ENCODE peak calls at places on chromosomes 6 and 20, in five cellular contexts. One of them, this sample, is unnamed.

GRCh38 chr20:64079273-64080012 is at the start of gene RGS19:
- DNase-seq in prostate gland: peak; percentile 75
- DNase-seq in stomach: peak; percentile 82
- DNase-seq in body of pancreas: peak; percentile 85
- DNase-seq in ovary: peak; percentile 56
- DNase-seq in this sample: no peak

GRCh38 chr6:22690446-22690845 is 121.1 kb downstream of the HDGFL1 start:
- DNase-seq in stomach: no peak
- DNase-seq in body of pancreas: no peak
- DNase-seq in ovary: no peak
- DNase-seq in prostate gland: no peak
- DNase-seq in this sample: no peak

GRCh38 chr20:10672579-10673127 is 1.1 kb downstream of the JAG1 start:
- DNase-seq in ovary: peak; percentile 47
- DNase-seq in stomach: peak; percentile 71
- DNase-seq in body of pancreas: peak; percentile 73
- DNase-seq in prostate gland: no peak
- DNase-seq in this sample: no peak

GRCh38 chr6:107443066-107443903 is 16.1 kb downstream of the PDSS2 start:
- DNase-seq in prostate gland: no peak
- DNase-seq in ovary: no peak
- DNase-seq in stomach: no peak
- DNase-seq in body of pancreas: no peak
- DNase-seq in this sample: no peak

GRCh38 chr20:49028684-49029083 is 17.4 kb upstream of the CSE1L start:
- DNase-seq in body of pancreas: no peak
- DNase-seq in stomach: no peak
- DNase-seq in prostate gland: no peak
- DNase-seq in ovary: no peak
- DNase-seq in this sample: no peak

GRCh38 chr6:170269151-170269872 is 21.6 kb downstream of the DLL1 start:
- DNase-seq in stomach: no peak
- DNase-seq in ovary: no peak
- DNase-seq in prostate gland: peak; percentile 50
- DNase-seq in body of pancreas: peak; percentile 75
- DNase-seq in this sample: no peak

GRCh38 chr6:40894962-40895799 is 143.8 kb downstream of the UNC5CL start:
- DNase-seq in body of pancreas: peak; percentile 76
- DNase-seq in stomach: peak; percentile 59
- DNase-seq in prostate gland: peak; percentile 13
- DNase-seq in ovary: peak; percentile 57
- DNase-seq in this sample: no peak

GRCh38 chr20:50635676-50636600 is 55.4 kb downstream of the RIPOR3 start:
- DNase-seq in body of pancreas: peak; percentile 85
- DNase-seq in stomach: peak; percentile 81
- DNase-seq in prostate gland: peak; percentile 22
- DNase-seq in ovary: peak; percentile 65
- DNase-seq in this sample: no peak

GRCh38 chr6:139925894-139926641 is 551.6 kb upstream of the CITED2 start:
- DNase-seq in prostate gland: no peak
- DNase-seq in ovary: no peak
- DNase-seq in body of pancreas: peak; percentile 10
- DNase-seq in stomach: no peak
- DNase-seq in this sample: no peak

GRCh38 chr6:163387317-163387716 is 27.2 kb upstream of the QKI start:
- DNase-seq in stomach: no peak
- DNase-seq in ovary: no peak
- DNase-seq in body of pancreas: no peak
- DNase-seq in prostate gland: no peak
- DNase-seq in this sample: no peak

GRCh38 chr6:24495516-24495847 is 713 bp downstream of the ALDH5A1 start:
- DNase-seq in stomach: peak; percentile 51
- DNase-seq in prostate gland: peak; percentile 50
- DNase-seq in ovary: peak; percentile 62
- DNase-seq in body of pancreas: peak; percentile 77
- DNase-seq in this sample: no peak

GRCh38 chr6:156154896-156155295 is 622.3 kb upstream of the ARID1B start:
- DNase-seq in body of pancreas: no peak
- DNase-seq in stomach: no peak
- DNase-seq in prostate gland: no peak
- DNase-seq in ovary: no peak
- DNase-seq in this sample: no peak

GRCh38 chr6:22343864-22344263 is 47.0 kb upstream of the PRL start:
- DNase-seq in stomach: no peak
- DNase-seq in body of pancreas: no peak
- DNase-seq in ovary: no peak
- DNase-seq in prostate gland: no peak
- DNase-seq in this sample: no peak

GRCh38 chr20:25083773-25084615 is 2.1 kb upstream of the VSX1 start:
- DNase-seq in stomach: peak; percentile 48
- DNase-seq in prostate gland: no peak
- DNase-seq in ovary: no peak
- DNase-seq in body of pancreas: no peak
- DNase-seq in this sample: no peak
- TF ChIP-seq CTCF in stomach: no peak
- TF ChIP-seq CTCF in prostate gland: no peak
- TF ChIP-seq CTCF in ovary: no peak
- TF ChIP-seq CTCF in body of pancreas: no peak
- TF ChIP-seq CTCF in this sample: no peak

GRCh38 chr6:45464685-45465084 is 87.0 kb upstream of the SUPT3H start:
- DNase-seq in prostate gland: no peak
- DNase-seq in ovary: no peak
- DNase-seq in body of pancreas: no peak
- DNase-seq in stomach: no peak
- DNase-seq in this sample: no peak
- H3K4me3 ChIP-seq in prostate gland: no peak overlapping the region
- H3K4me3 ChIP-seq in ovary: no peak overlapping the region
- H3K4me3 ChIP-seq in body of pancreas: no peak overlapping the region
- H3K4me3 ChIP-seq in stomach: no peak overlapping the region
- H3K4me3 ChIP-seq in this sample: no peak overlapping the region

DNA sequence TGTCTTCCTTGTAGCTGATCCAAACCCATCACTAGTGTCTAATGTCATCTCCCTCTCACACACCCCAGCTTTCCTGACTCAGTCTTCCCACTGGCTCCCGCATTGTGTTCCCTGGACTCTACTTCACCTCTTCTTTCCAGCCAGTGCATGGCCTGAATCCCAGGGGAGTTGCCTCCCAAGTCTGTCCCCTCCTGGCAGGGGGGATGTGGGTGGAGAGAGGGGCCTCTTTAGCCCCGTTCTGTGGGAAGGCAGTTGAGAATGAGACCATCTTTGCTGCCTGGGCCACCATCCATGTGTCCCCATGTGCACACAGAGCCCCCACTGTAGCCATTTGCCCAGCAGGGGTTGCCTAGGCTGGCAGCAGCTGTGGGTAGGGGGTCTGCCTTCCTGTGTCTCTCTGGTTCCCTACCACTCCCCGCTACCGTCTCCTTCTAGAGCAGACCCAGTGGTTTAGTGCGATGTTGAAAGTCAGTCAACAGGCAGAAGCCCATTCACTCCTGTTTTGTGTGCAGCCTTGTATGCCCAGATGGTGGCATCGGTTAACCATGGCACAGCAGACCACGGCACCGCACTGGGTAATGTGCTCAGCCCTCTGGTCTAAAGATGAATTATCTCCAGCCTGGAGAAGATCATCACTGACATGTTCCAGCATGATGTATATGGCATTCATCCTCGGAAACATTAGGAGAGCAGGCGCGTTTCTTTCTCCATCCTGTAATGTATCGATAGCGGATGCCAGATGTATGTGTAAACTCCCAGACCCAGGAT is 178.8 kb upstream of the SNX9 start:
- DNase-seq in stomach: no peak
- DNase-seq in prostate gland: no peak
- DNase-seq in ovary: no peak
- DNase-seq in body of pancreas: no peak
- DNase-seq in this sample: no peak
- TF ChIP-seq CTCF in stomach: no peak
- TF ChIP-seq CTCF in prostate gland: no peak
- TF ChIP-seq CTCF in ovary: no peak
- TF ChIP-seq CTCF in body of pancreas: no peak
- TF ChIP-seq CTCF in this sample: peak; percentile 71

GRCh38 chr6:168870982-168871381 is 382.7 kb downstream of the THBS2 start:
- DNase-seq in prostate gland: no peak
- DNase-seq in stomach: no peak
- DNase-seq in ovary: no peak
- DNase-seq in body of pancreas: no peak
- DNase-seq in this sample: no peak
- H3K4me3 ChIP-seq in prostate gland: no peak overlapping the region
- H3K4me3 ChIP-seq in stomach: no peak overlapping the region
- H3K4me3 ChIP-seq in ovary: no peak overlapping the region
- H3K4me3 ChIP-seq in body of pancreas: no peak overlapping the region
- H3K4me3 ChIP-seq in this sample: no peak overlapping the region

This sample was measured in LNCaP clone FGC.